ENCODE peak calls at places on chromosomes 7 and 10, in seven cellular contexts. One of them, this sample, is unnamed.

GRCh38 chr7:131459256-131459655 is 97.2 kb downstream of the PODXL start:
- DNase-seq in uterus: no peak
- DNase-seq in Panc1: no peak
- DNase-seq in OCI-LY7: no peak
- DNase-seq in CD8-positive, alpha-beta T cell: no peak
- DNase-seq in stomach: no peak
- DNase-seq in tibial nerve: no peak
- DNase-seq in this sample: no peak

GRCh38 chr7:158495780-158496179 is 91.8 kb downstream of the PTPRN2 start:
- DNase-seq in uterus: peak; percentile 19
- DNase-seq in tibial nerve: no peak
- DNase-seq in CD8-positive, alpha-beta T cell: no peak
- DNase-seq in Panc1: no peak
- DNase-seq in stomach: peak; percentile 49
- DNase-seq in OCI-LY7: peak; percentile 19
- DNase-seq in this sample: peak; percentile 49

GRCh38 chr7:105806592-105807266 is 69.7 kb downstream of the ATXN7L1 start:
- DNase-seq in Panc1: no peak
- DNase-seq in OCI-LY7: peak; percentile 2
- DNase-seq in tibial nerve: no peak
- DNase-seq in uterus: no peak
- DNase-seq in stomach: peak; percentile 35
- DNase-seq in CD8-positive, alpha-beta T cell: no peak
- DNase-seq in this sample: peak; percentile 66

GRCh38 chr10:20091698-20092097 is 275.5 kb downstream of the PLXDC2 start:
- DNase-seq in Panc1: no peak
- DNase-seq in OCI-LY7: no peak
- DNase-seq in CD8-positive, alpha-beta T cell: no peak
- DNase-seq in uterus: no peak
- DNase-seq in stomach: no peak
- DNase-seq in tibial nerve: no peak
- DNase-seq in this sample: no peak

GRCh38 chr10:48798486-48799254 is 114.0 kb downstream of the WDFY4 start:
- DNase-seq in CD8-positive, alpha-beta T cell: no peak
- DNase-seq in uterus: no peak
- DNase-seq in stomach: no peak
- DNase-seq in Panc1: no peak
- DNase-seq in tibial nerve: no peak
- DNase-seq in OCI-LY7: no peak
- DNase-seq in this sample: no peak

GRCh38 chr10:48574322-48574796 is 30.5 kb downstream of the ARHGAP22 start:
- DNase-seq in Panc1: no peak
- DNase-seq in tibial nerve: no peak
- DNase-seq in CD8-positive, alpha-beta T cell: no peak
- DNase-seq in OCI-LY7: peak; percentile 89
- DNase-seq in uterus: no peak
- DNase-seq in stomach: no peak
- DNase-seq in this sample: no peak

GRCh38 chr7:134926396-134926795 is 59.9 kb upstream of the AGBL3 start:
- DNase-seq in uterus: no peak
- DNase-seq in Panc1: no peak
- DNase-seq in tibial nerve: no peak
- DNase-seq in CD8-positive, alpha-beta T cell: no peak
- DNase-seq in OCI-LY7: no peak
- DNase-seq in stomach: no peak
- DNase-seq in this sample: no peak

GRCh38 chr10:8365935-8366911 is 311.7 kb downstream of the GATA3 start:
- DNase-seq in OCI-LY7: no peak
- DNase-seq in Panc1: peak; percentile 39
- DNase-seq in stomach: peak; percentile 52
- DNase-seq in tibial nerve: no peak
- DNase-seq in uterus: no peak
- DNase-seq in CD8-positive, alpha-beta T cell: peak; percentile 16
- DNase-seq in this sample: no peak

GRCh38 chr7:38070718-38071117 is 107.3 kb upstream of the STARD3NL start:
- DNase-seq in CD8-positive, alpha-beta T cell: no peak
- DNase-seq in Panc1: peak; percentile 12
- DNase-seq in tibial nerve: no peak
- DNase-seq in uterus: no peak
- DNase-seq in OCI-LY7: no peak
- DNase-seq in stomach: no peak
- DNase-seq in this sample: no peak

GRCh38 chr7:130995252-130996081 is 261.5 kb upstream of the KLF14 start:
- DNase-seq in stomach: peak; percentile 65
- DNase-seq in CD8-positive, alpha-beta T cell: no peak
- DNase-seq in tibial nerve: no peak
- DNase-seq in uterus: no peak
- DNase-seq in Panc1: no peak
- DNase-seq in OCI-LY7: no peak
- DNase-seq in this sample: no peak

GRCh38 chr7:155833651-155834050 is 21.4 kb upstream of the SHH start:
- DNase-seq in tibial nerve: no peak
- DNase-seq in OCI-LY7: no peak
- DNase-seq in CD8-positive, alpha-beta T cell: no peak
- DNase-seq in stomach: no peak
- DNase-seq in Panc1: no peak
- DNase-seq in uterus: no peak
- DNase-seq in this sample: no peak

GRCh38 chr7:43362652-43363428 is 220.1 kb upstream of the STK17A start:
- DNase-seq in stomach: no peak
- DNase-seq in uterus: no peak
- DNase-seq in Panc1: no peak
- DNase-seq in OCI-LY7: peak; percentile 5
- DNase-seq in tibial nerve: no peak
- DNase-seq in CD8-positive, alpha-beta T cell: no peak
- DNase-seq in this sample: no peak

GRCh38 chr10:11863353-11864105 is 40.4 kb downstream of the PROSER2 start:
- DNase-seq in stomach: peak; percentile 19
- DNase-seq in CD8-positive, alpha-beta T cell: peak; percentile 13
- DNase-seq in tibial nerve: no peak
- DNase-seq in OCI-LY7: peak; percentile 83
- DNase-seq in Panc1: no peak
- DNase-seq in uterus: no peak
- DNase-seq in this sample: peak; percentile 68

DNA sequence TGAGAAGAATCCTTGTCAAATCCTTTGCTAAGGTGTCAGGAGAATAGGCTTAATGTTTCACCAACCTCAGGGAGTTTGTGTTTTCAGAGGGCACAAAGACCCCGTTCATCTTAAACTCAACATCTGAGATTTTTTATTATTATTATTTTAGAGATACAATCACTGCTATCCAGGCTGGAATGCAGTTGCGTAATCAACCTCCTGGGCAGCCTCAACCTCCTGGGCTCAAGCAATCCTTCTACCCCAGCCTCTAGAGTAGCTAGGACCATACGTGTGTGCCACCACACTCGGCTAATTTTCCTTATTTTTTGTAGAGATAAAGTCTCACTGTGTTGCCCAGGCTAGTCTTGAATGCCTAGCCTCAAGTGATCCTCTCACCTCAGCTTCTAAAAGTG is 599.2 kb downstream of the KCNMA1 start:
- DNase-seq in OCI-LY7: no peak
- DNase-seq in uterus: no peak
- DNase-seq in stomach: no peak
- DNase-seq in tibial nerve: no peak
- DNase-seq in CD8-positive, alpha-beta T cell: no peak
- DNase-seq in Panc1: no peak
- DNase-seq in this sample: no peak
- TF ChIP-seq CTCF in OCI-LY7: no peak
- TF ChIP-seq CTCF in uterus: no peak
- TF ChIP-seq CTCF in stomach: no peak
- TF ChIP-seq CTCF in tibial nerve: no peak
- TF ChIP-seq CTCF in CD8-positive, alpha-beta T cell: no peak
- TF ChIP-seq CTCF in Panc1: no peak
- TF ChIP-seq CTCF in this sample: no peak

GRCh38 chr7:2655870-2656614 is 24.3 kb downstream of the TTYH3 start:
- DNase-seq in stomach: no peak
- DNase-seq in tibial nerve: no peak
- DNase-seq in uterus: no peak
- DNase-seq in OCI-LY7: no peak
- DNase-seq in Panc1: no peak
- DNase-seq in CD8-positive, alpha-beta T cell: no peak
- DNase-seq in this sample: no peak
- H3K4me3 ChIP-seq in stomach: no peak overlapping the region
- H3K4me3 ChIP-seq in tibial nerve: no peak overlapping the region
- H3K4me3 ChIP-seq in uterus: no peak overlapping the region
- H3K4me3 ChIP-seq in OCI-LY7: no peak overlapping the region
- H3K4me3 ChIP-seq in Panc1: no peak overlapping the region
- H3K4me3 ChIP-seq in CD8-positive, alpha-beta T cell: no peak overlapping the region
- H3K4me3 ChIP-seq in this sample: no peak overlapping the region

GRCh38 chr10:133027480-133027879 is 60.2 kb upstream of the ADGRA1 start:
- DNase-seq in CD8-positive, alpha-beta T cell: no peak
- DNase-seq in stomach: no peak
- DNase-seq in Panc1: no peak
- DNase-seq in uterus: no peak
- DNase-seq in tibial nerve: no peak
- DNase-seq in OCI-LY7: no peak
- DNase-seq in this sample: no peak

GRCh38 chr10:133030791-133031190 is 56.9 kb upstream of the ADGRA1 start:
- DNase-seq in Panc1: no peak
- DNase-seq in uterus: no peak
- DNase-seq in CD8-positive, alpha-beta T cell: no peak
- DNase-seq in OCI-LY7: no peak
- DNase-seq in stomach: no peak
- DNase-seq in tibial nerve: no peak
- DNase-seq in this sample: no peak

GRCh38 chr10:133028158-133028557 is 59.6 kb upstream of the ADGRA1 start:
- DNase-seq in tibial nerve: no peak
- DNase-seq in stomach: no peak
- DNase-seq in Panc1: no peak
- DNase-seq in OCI-LY7: no peak
- DNase-seq in CD8-positive, alpha-beta T cell: no peak
- DNase-seq in uterus: no peak
- DNase-seq in this sample: no peak

GRCh38 chr10:133030126-133030525 is 57.6 kb upstream of the ADGRA1 start:
- DNase-seq in uterus: no peak
- DNase-seq in OCI-LY7: no peak
- DNase-seq in CD8-positive, alpha-beta T cell: no peak
- DNase-seq in stomach: no peak
- DNase-seq in tibial nerve: no peak
- DNase-seq in Panc1: no peak
- DNase-seq in this sample: no peak

DNA sequence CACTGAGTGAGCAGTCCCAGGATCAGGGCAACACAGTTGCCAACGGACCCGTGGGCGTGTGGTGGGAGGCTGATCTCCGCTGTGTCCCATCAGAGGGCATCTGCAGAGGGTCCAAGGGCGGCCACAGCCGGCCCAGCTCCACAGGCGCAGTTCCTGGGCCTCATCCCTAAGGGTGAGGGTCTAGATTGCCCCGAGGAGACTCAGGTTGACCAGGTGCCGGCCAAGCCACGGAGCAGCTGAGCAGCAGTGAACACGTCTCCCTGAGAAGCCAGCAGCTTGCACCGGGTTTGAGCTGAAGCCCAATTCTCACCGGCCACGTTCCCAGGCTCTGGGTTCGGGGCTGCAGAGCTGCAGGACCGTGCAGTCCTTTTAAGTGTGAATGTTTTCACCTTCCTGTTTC is 58.8 kb upstream of the ADGRA1 start:
- DNase-seq in OCI-LY7: no peak
- DNase-seq in tibial nerve: no peak
- DNase-seq in CD8-positive, alpha-beta T cell: no peak
- DNase-seq in Panc1: no peak
- DNase-seq in stomach: no peak
- DNase-seq in uterus: no peak
- DNase-seq in this sample: no peak
- H3K4me1 ChIP-seq in OCI-LY7: no peaks in the 10 kb centered on the region
- H3K4me1 ChIP-seq in tibial nerve: no peaks in the 10 kb centered on the region
- H3K4me1 ChIP-seq in CD8-positive, alpha-beta T cell: no peaks in the 10 kb centered on the region
- H3K4me1 ChIP-seq in Panc1: peaks cover 5% of the 10 kb centered on the region
- H3K4me1 ChIP-seq in stomach: no peaks in the 10 kb centered on the region
- H3K4me1 ChIP-seq in uterus: no peaks in the 10 kb centered on the region
- H3K4me1 ChIP-seq in this sample: no peaks in the 10 kb centered on the region

GRCh38 chr10:94077042-94077441 is 83.3 kb downstream of the PLCE1 start:
- DNase-seq in CD8-positive, alpha-beta T cell: no peak
- DNase-seq in OCI-LY7: no peak
- DNase-seq in stomach: no peak
- DNase-seq in Panc1: no peak
- DNase-seq in uterus: no peak
- DNase-seq in tibial nerve: no peak
- DNase-seq in this sample: no peak

GRCh38 chr10:94075521-94075920 is 81.8 kb downstream of the PLCE1 start:
- DNase-seq in CD8-positive, alpha-beta T cell: no peak
- DNase-seq in stomach: no peak
- DNase-seq in uterus: no peak
- DNase-seq in tibial nerve: no peak
- DNase-seq in Panc1: no peak
- DNase-seq in OCI-LY7: no peak
- DNase-seq in this sample: no peak

GRCh38 chr10:94080108-94080507 is 86.4 kb downstream of the PLCE1 start:
- DNase-seq in stomach: no peak
- DNase-seq in tibial nerve: no peak
- DNase-seq in CD8-positive, alpha-beta T cell: no peak
- DNase-seq in uterus: no peak
- DNase-seq in OCI-LY7: no peak
- DNase-seq in Panc1: no peak
- DNase-seq in this sample: no peak

GRCh38 chr10:94074462-94074861 is 80.7 kb downstream of the PLCE1 start:
- DNase-seq in CD8-positive, alpha-beta T cell: no peak
- DNase-seq in Panc1: no peak
- DNase-seq in OCI-LY7: no peak
- DNase-seq in stomach: no peak
- DNase-seq in uterus: no peak
- DNase-seq in tibial nerve: no peak
- DNase-seq in this sample: no peak

DNA sequence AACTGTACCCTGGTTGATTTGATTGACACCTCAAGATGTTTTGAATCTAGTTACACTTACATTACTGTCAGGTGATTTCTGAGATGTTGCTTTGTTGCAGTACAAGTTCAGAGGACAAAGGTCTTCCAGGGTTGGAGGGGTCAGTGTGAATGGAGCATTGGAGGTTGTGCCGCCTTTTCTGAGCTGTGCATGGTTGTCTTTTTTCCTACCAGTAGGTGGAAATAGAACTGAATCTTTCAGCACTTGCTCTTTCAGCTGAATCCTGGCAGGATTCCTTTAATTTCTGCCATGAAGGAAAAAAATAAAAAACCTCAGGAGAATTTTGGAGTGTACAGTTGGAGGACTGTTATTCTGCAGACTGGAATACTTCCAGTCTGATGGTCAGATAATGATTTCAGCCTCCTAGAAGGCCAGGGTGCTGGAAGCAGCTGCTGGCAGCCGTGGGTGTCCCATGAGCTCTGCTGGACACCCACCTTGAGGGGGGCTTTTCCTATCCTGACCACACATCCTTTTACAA is 82.7 kb downstream of the PLCE1 start:
- DNase-seq in Panc1: no peak
- DNase-seq in stomach: no peak
- DNase-seq in CD8-positive, alpha-beta T cell: no peak
- DNase-seq in OCI-LY7: no peak
- DNase-seq in tibial nerve: no peak
- DNase-seq in uterus: no peak
- DNase-seq in this sample: peak; percentile 69
- TF ChIP-seq CTCF in Panc1: peak; percentile 64
- TF ChIP-seq CTCF in stomach: no peak
- TF ChIP-seq CTCF in CD8-positive, alpha-beta T cell: no peak
- TF ChIP-seq CTCF in OCI-LY7: no peak
- TF ChIP-seq CTCF in tibial nerve: peak; percentile 57
- TF ChIP-seq CTCF in uterus: peak; percentile 48
- TF ChIP-seq CTCF in this sample: peak; percentile 75

This sample was measured in Peyer's patch.